ENCODE peak calls at places on chromosome 20, in nine cellular contexts. One of them, this sample, is unnamed.

GRCh38 chr20:1657556-1658334 is at the start of gene SIRPG:
- DNase-seq in stimulated activated CD8-positive, alpha-beta memory T cell treated with anti-CD3 and anti-CD28 coated beads, Interleukin-12 subunit alpha, Interleukin-12 subunit beta, amount 100 ng/mL, for 4 hours: no peak
- DNase-seq in HTR-8/SVneo: no peak
- DNase-seq in Jurkat, Clone E6-1: peak; percentile 92
- DNase-seq in astrocyte of the spinal cord: no peak
- DNase-seq in nucleus accumbens: no peak
- DNase-seq in kidney: no peak
- DNase-seq in fibroblast of the aortic adventitia: no peak
- DNase-seq in HEK293T: no peak
- DNase-seq in this sample: no peak

GRCh38 chr20:13199279-13199678 is 21.8 kb upstream of the ISM1 start:
- DNase-seq in stimulated activated CD8-positive, alpha-beta memory T cell treated with anti-CD3 and anti-CD28 coated beads, Interleukin-12 subunit alpha, Interleukin-12 subunit beta, amount 100 ng/mL, for 4 hours: no peak
- DNase-seq in HTR-8/SVneo: no peak
- DNase-seq in Jurkat, Clone E6-1: no peak
- DNase-seq in astrocyte of the spinal cord: no peak
- DNase-seq in nucleus accumbens: no peak
- DNase-seq in kidney: no peak
- DNase-seq in fibroblast of the aortic adventitia: no peak
- DNase-seq in HEK293T: peak; percentile 16
- DNase-seq in this sample: no peak

GRCh38 chr20:34544109-34544793 is 14.3 kb upstream of the MAP1LC3A start:
- DNase-seq in stimulated activated CD8-positive, alpha-beta memory T cell treated with anti-CD3 and anti-CD28 coated beads, Interleukin-12 subunit alpha, Interleukin-12 subunit beta, amount 100 ng/mL, for 4 hours: no peak
- DNase-seq in HTR-8/SVneo: no peak
- DNase-seq in Jurkat, Clone E6-1: no peak
- DNase-seq in astrocyte of the spinal cord: no peak
- DNase-seq in nucleus accumbens: no peak
- DNase-seq in kidney: no peak
- DNase-seq in fibroblast of the aortic adventitia: no peak
- DNase-seq in HEK293T: no peak
- DNase-seq in this sample: no peak

GRCh38 chr20:56542489-56543020 is 9.5 kb downstream of the FAM209B start:
- DNase-seq in stimulated activated CD8-positive, alpha-beta memory T cell treated with anti-CD3 and anti-CD28 coated beads, Interleukin-12 subunit alpha, Interleukin-12 subunit beta, amount 100 ng/mL, for 4 hours: no peak
- DNase-seq in HTR-8/SVneo: no peak
- DNase-seq in Jurkat, Clone E6-1: no peak
- DNase-seq in astrocyte of the spinal cord: no peak
- DNase-seq in nucleus accumbens: no peak
- DNase-seq in kidney: no peak
- DNase-seq in fibroblast of the aortic adventitia: no peak
- DNase-seq in HEK293T: no peak
- DNase-seq in this sample: no peak

GRCh38 chr20:2762578-2763131 is 37.8 kb downstream of the CPXM1 start:
- DNase-seq in stimulated activated CD8-positive, alpha-beta memory T cell treated with anti-CD3 and anti-CD28 coated beads, Interleukin-12 subunit alpha, Interleukin-12 subunit beta, amount 100 ng/mL, for 4 hours: no peak
- DNase-seq in HTR-8/SVneo: no peak
- DNase-seq in Jurkat, Clone E6-1: no peak
- DNase-seq in astrocyte of the spinal cord: no peak
- DNase-seq in nucleus accumbens: no peak
- DNase-seq in kidney: no peak
- DNase-seq in fibroblast of the aortic adventitia: no peak
- DNase-seq in HEK293T: no peak
- DNase-seq in this sample: no peak

GRCh38 chr20:59042151-59042795 is at the start of gene PRELID3B:
- DNase-seq in stimulated activated CD8-positive, alpha-beta memory T cell treated with anti-CD3 and anti-CD28 coated beads, Interleukin-12 subunit alpha, Interleukin-12 subunit beta, amount 100 ng/mL, for 4 hours: no peak
- DNase-seq in HTR-8/SVneo: peak; percentile 61
- DNase-seq in Jurkat, Clone E6-1: no peak
- DNase-seq in astrocyte of the spinal cord: no peak
- DNase-seq in nucleus accumbens: no peak
- DNase-seq in kidney: no peak
- DNase-seq in fibroblast of the aortic adventitia: peak; percentile 33
- DNase-seq in HEK293T: no peak
- DNase-seq in this sample: no peak

GRCh38 chr20:57403216-57403615 is 12.0 kb downstream of the RBM38 start:
- DNase-seq in stimulated activated CD8-positive, alpha-beta memory T cell treated with anti-CD3 and anti-CD28 coated beads, Interleukin-12 subunit alpha, Interleukin-12 subunit beta, amount 100 ng/mL, for 4 hours: no peak
- DNase-seq in HTR-8/SVneo: no peak
- DNase-seq in Jurkat, Clone E6-1: no peak
- DNase-seq in astrocyte of the spinal cord: no peak
- DNase-seq in nucleus accumbens: no peak
- DNase-seq in kidney: no peak
- DNase-seq in fibroblast of the aortic adventitia: no peak
- DNase-seq in HEK293T: no peak
- DNase-seq in this sample: no peak

GRCh38 chr20:63495771-63496403 is 3.0 kb downstream of the EEF1A2 start:
- DNase-seq in stimulated activated CD8-positive, alpha-beta memory T cell treated with anti-CD3 and anti-CD28 coated beads, Interleukin-12 subunit alpha, Interleukin-12 subunit beta, amount 100 ng/mL, for 4 hours: peak; percentile 55
- DNase-seq in HTR-8/SVneo: peak; percentile 88
- DNase-seq in Jurkat, Clone E6-1: no peak
- DNase-seq in astrocyte of the spinal cord: peak; percentile 29
- DNase-seq in nucleus accumbens: peak; percentile 30
- DNase-seq in kidney: peak; percentile 87
- DNase-seq in fibroblast of the aortic adventitia: peak; percentile 37
- DNase-seq in HEK293T: peak; percentile 77
- DNase-seq in this sample: no peak